ENCODE peak calls at places on chromosomes 11 and 22, in nine cellular contexts. One of them, this sample, is unnamed.

GRCh38 chr11:112017538-112017937 is 7.7 kb upstream of the DLAT start:
- DNase-seq in kidney: no peak
- DNase-seq in lower leg skin: no peak
- DNase-seq in fibroblast of pulmonary artery: peak
- DNase-seq in brain microvascular endothelial cell: peak
- DNase-seq in pancreas: peak
- DNase-seq in ascending aorta: no peak
- DNase-seq in A673: no peak
- DNase-seq in SK-N-SH: no peak
- DNase-seq in this sample: no peak

GRCh38 chr11:113034591-113034990 is 73.4 kb downstream of the NCAM1 start:
- DNase-seq in kidney: no peak
- DNase-seq in lower leg skin: no peak
- DNase-seq in fibroblast of pulmonary artery: no peak
- DNase-seq in brain microvascular endothelial cell: no peak
- DNase-seq in pancreas: no peak
- DNase-seq in ascending aorta: no peak
- DNase-seq in A673: no peak
- DNase-seq in SK-N-SH: no peak
- DNase-seq in this sample: no peak

GRCh38 chr11:125141686-125142535 is 22.6 kb upstream of the PKNOX2 start:
- DNase-seq in kidney: no peak
- DNase-seq in lower leg skin: no peak
- DNase-seq in fibroblast of pulmonary artery: peak
- DNase-seq in brain microvascular endothelial cell: peak
- DNase-seq in pancreas: peak
- DNase-seq in ascending aorta: no peak
- DNase-seq in A673: peak
- DNase-seq in SK-N-SH: peak
- DNase-seq in this sample: no peak

GRCh38 chr11:269146-269890 is 8.9 kb upstream of the NLRP6 start:
- DNase-seq in kidney: peak
- DNase-seq in lower leg skin: peak
- DNase-seq in fibroblast of pulmonary artery: no peak
- DNase-seq in brain microvascular endothelial cell: no peak
- DNase-seq in pancreas: no peak
- DNase-seq in ascending aorta: no peak
- DNase-seq in A673: no peak
- DNase-seq in SK-N-SH: no peak
- DNase-seq in this sample: no peak

GRCh38 chr11:66840317-66841091 is 2.7 kb upstream of the RCE1 start:
- DNase-seq in kidney: peak
- DNase-seq in lower leg skin: no peak
- DNase-seq in fibroblast of pulmonary artery: no peak
- DNase-seq in brain microvascular endothelial cell: no peak
- DNase-seq in pancreas: no peak
- DNase-seq in ascending aorta: no peak
- DNase-seq in A673: no peak
- DNase-seq in SK-N-SH: no peak
- DNase-seq in this sample: no peak

GRCh38 chr11:84648413-84648812 is 978.7 kb downstream of the DLG2 start:
- DNase-seq in kidney: no peak
- DNase-seq in lower leg skin: no peak
- DNase-seq in fibroblast of pulmonary artery: no peak
- DNase-seq in brain microvascular endothelial cell: no peak
- DNase-seq in pancreas: no peak
- DNase-seq in ascending aorta: no peak
- DNase-seq in A673: peak
- DNase-seq in SK-N-SH: no peak
- DNase-seq in this sample: no peak

GRCh38 chr11:118142809-118143208 is 9.8 kb downstream of the SCN4B start:
- DNase-seq in kidney: no peak
- DNase-seq in lower leg skin: peak
- DNase-seq in fibroblast of pulmonary artery: no peak
- DNase-seq in brain microvascular endothelial cell: no peak
- DNase-seq in pancreas: no peak
- DNase-seq in ascending aorta: no peak
- DNase-seq in A673: no peak
- DNase-seq in SK-N-SH: no peak
- DNase-seq in this sample: no peak

GRCh38 chr11:20042717-20043392 is 117.4 kb downstream of the DBX1 start:
- DNase-seq in kidney: no peak
- DNase-seq in lower leg skin: no peak
- DNase-seq in fibroblast of pulmonary artery: no peak
- DNase-seq in brain microvascular endothelial cell: no peak
- DNase-seq in pancreas: no peak
- DNase-seq in ascending aorta: no peak
- DNase-seq in A673: no peak
- DNase-seq in SK-N-SH: no peak
- DNase-seq in this sample: no peak

GRCh38 chr22:28151241-28151640 is 232.2 kb upstream of the PITPNB start:
- DNase-seq in kidney: no peak
- DNase-seq in lower leg skin: no peak
- DNase-seq in fibroblast of pulmonary artery: no peak
- DNase-seq in brain microvascular endothelial cell: no peak
- DNase-seq in pancreas: no peak
- DNase-seq in ascending aorta: no peak
- DNase-seq in A673: no peak
- DNase-seq in SK-N-SH: no peak
- DNase-seq in this sample: no peak

DNA sequence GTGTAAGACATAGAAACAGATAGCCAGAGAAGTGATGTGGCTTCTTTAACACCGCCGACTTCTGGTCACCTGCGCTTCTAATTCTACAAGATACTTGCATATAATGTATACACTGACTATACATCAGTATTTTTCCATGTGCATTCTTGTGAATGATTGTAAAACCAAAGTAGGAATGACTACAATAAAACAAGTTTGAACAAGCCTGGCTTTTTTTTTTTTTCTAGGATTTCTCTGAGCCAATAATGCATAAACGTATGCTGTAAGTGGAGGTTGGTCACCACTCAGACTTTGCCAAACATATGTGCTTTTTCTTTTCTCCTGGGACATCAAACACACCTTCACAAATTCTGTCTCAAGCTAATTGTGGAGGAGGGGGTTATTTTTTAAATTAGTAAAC is 237.8 kb upstream of the KIRREL3 start:
- DNase-seq in kidney: no peak
- DNase-seq in lower leg skin: no peak
- DNase-seq in fibroblast of pulmonary artery: no peak
- DNase-seq in brain microvascular endothelial cell: no peak
- DNase-seq in pancreas: no peak
- DNase-seq in ascending aorta: no peak
- DNase-seq in A673: no peak
- DNase-seq in SK-N-SH: no peak
- DNase-seq in this sample: no peak
- H3K4me3 ChIP-seq in kidney: no peak
- H3K4me3 ChIP-seq in lower leg skin: no peak
- H3K4me3 ChIP-seq in fibroblast of pulmonary artery: no peak
- H3K4me3 ChIP-seq in brain microvascular endothelial cell: no peak
- H3K4me3 ChIP-seq in pancreas: no peak
- H3K4me3 ChIP-seq in ascending aorta: no peak
- H3K4me3 ChIP-seq in A673: no peak
- H3K4me3 ChIP-seq in SK-N-SH: no peak
- H3K4me3 ChIP-seq in this sample: no peak

DNA sequence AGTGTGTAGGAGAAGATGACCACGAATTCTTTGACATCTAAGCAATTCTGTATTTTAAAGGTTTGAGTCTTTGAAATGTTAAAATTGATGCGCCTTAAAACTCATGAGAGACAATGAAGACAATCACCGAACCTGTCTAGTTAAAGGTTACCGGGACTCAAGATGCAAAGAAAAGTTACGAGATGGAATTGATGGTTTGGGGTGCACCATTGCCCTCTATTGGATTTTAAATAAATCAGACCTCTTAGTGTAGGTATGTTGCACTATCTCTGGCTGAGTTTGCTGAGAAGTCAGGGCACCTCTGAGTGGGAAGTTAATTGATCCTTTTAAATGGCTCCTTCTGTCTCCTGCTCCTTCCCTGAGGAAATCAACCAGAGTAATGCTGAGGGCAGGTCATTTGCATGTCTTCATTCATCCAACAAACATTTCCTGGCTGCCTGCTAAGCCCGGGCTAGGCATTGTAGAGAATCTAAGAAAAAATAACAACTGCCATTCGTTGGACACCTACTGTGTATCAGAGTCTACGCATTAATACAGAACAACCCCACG is 19.4 kb upstream of the TMA7B start:
- DNase-seq in kidney: no peak
- DNase-seq in lower leg skin: no peak
- DNase-seq in fibroblast of pulmonary artery: no peak
- DNase-seq in brain microvascular endothelial cell: no peak
- DNase-seq in pancreas: no peak
- DNase-seq in ascending aorta: no peak
- DNase-seq in A673: peak
- DNase-seq in SK-N-SH: no peak
- DNase-seq in this sample: no peak
- TF ChIP-seq CTCF in kidney: no peak
- TF ChIP-seq CTCF in lower leg skin: no peak
- TF ChIP-seq CTCF in fibroblast of pulmonary artery: no peak
- TF ChIP-seq CTCF in brain microvascular endothelial cell: no peak
- TF ChIP-seq CTCF in pancreas: no peak
- TF ChIP-seq CTCF in ascending aorta: no peak
- TF ChIP-seq CTCF in A673: no peak
- TF ChIP-seq CTCF in SK-N-SH: no peak
- TF ChIP-seq CTCF in this sample: no peak

GRCh38 chr11:44368886-44369285 is 58.9 kb upstream of the ALX4 start:
- DNase-seq in kidney: peak
- DNase-seq in lower leg skin: no peak
- DNase-seq in fibroblast of pulmonary artery: no peak
- DNase-seq in brain microvascular endothelial cell: no peak
- DNase-seq in pancreas: no peak
- DNase-seq in ascending aorta: no peak
- DNase-seq in A673: no peak
- DNase-seq in SK-N-SH: no peak
- DNase-seq in this sample: no peak

GRCh38 chr11:44364596-44364995 is 54.7 kb upstream of the ALX4 start:
- DNase-seq in kidney: no peak
- DNase-seq in lower leg skin: no peak
- DNase-seq in fibroblast of pulmonary artery: no peak
- DNase-seq in brain microvascular endothelial cell: no peak
- DNase-seq in pancreas: no peak
- DNase-seq in ascending aorta: no peak
- DNase-seq in A673: no peak
- DNase-seq in SK-N-SH: no peak
- DNase-seq in this sample: no peak

GRCh38 chr11:44365616-44366015 is 55.7 kb upstream of the ALX4 start:
- DNase-seq in kidney: no peak
- DNase-seq in lower leg skin: no peak
- DNase-seq in fibroblast of pulmonary artery: no peak
- DNase-seq in brain microvascular endothelial cell: no peak
- DNase-seq in pancreas: no peak
- DNase-seq in ascending aorta: no peak
- DNase-seq in A673: no peak
- DNase-seq in SK-N-SH: no peak
- DNase-seq in this sample: no peak

GRCh38 chr11:44363116-44363515 is 53.2 kb upstream of the ALX4 start:
- DNase-seq in kidney: no peak
- DNase-seq in lower leg skin: no peak
- DNase-seq in fibroblast of pulmonary artery: no peak
- DNase-seq in brain microvascular endothelial cell: no peak
- DNase-seq in pancreas: no peak
- DNase-seq in ascending aorta: no peak
- DNase-seq in A673: no peak
- DNase-seq in SK-N-SH: no peak
- DNase-seq in this sample: no peak

GRCh38 chr11:44366741-44367140 is 56.8 kb upstream of the ALX4 start:
- DNase-seq in kidney: no peak
- DNase-seq in lower leg skin: no peak
- DNase-seq in fibroblast of pulmonary artery: no peak
- DNase-seq in brain microvascular endothelial cell: no peak
- DNase-seq in pancreas: no peak
- DNase-seq in ascending aorta: no peak
- DNase-seq in A673: no peak
- DNase-seq in SK-N-SH: no peak
- DNase-seq in this sample: no peak
- H3K4me3 ChIP-seq in kidney: no peak
- H3K4me3 ChIP-seq in lower leg skin: no peak
- H3K4me3 ChIP-seq in fibroblast of pulmonary artery: no peak
- H3K4me3 ChIP-seq in brain microvascular endothelial cell: no peak
- H3K4me3 ChIP-seq in pancreas: no peak
- H3K4me3 ChIP-seq in ascending aorta: no peak
- H3K4me3 ChIP-seq in A673: no peak
- H3K4me3 ChIP-seq in SK-N-SH: no peak
- H3K4me3 ChIP-seq in this sample: no peak

DNA sequence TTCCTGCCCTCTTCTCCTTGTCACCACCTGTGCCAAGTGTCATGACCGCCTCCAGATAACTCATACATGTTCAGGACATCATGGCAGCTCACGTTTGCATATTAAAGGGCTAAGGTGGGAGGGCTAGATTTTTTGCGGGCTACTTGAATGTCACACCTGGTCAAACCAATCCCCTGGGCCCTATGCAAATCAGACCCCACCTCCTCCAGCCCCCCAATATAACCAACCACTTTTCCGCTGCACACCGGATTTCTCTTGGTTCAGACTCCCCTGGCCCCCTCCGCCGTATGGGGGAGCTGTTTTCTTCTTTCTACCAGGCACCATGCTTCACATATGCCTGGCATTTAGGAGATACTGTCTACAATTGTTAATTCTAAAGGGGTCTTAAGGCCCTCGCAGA is 12.6 kb downstream of the UPB1 start:
- DNase-seq in kidney: peak
- DNase-seq in lower leg skin: no peak
- DNase-seq in fibroblast of pulmonary artery: no peak
- DNase-seq in brain microvascular endothelial cell: no peak
- DNase-seq in pancreas: no peak
- DNase-seq in ascending aorta: no peak
- DNase-seq in A673: no peak
- DNase-seq in SK-N-SH: no peak
- DNase-seq in this sample: no peak
- TF ChIP-seq CTCF in kidney: no peak
- TF ChIP-seq CTCF in lower leg skin: no peak
- TF ChIP-seq CTCF in fibroblast of pulmonary artery: no peak
- TF ChIP-seq CTCF in brain microvascular endothelial cell: no peak
- TF ChIP-seq CTCF in pancreas: no peak
- TF ChIP-seq CTCF in ascending aorta: no peak
- TF ChIP-seq CTCF in A673: no peak
- TF ChIP-seq CTCF in SK-N-SH: no peak
- TF ChIP-seq CTCF in this sample: no peak